ENCODE peak calls at places on chromosome 5, in eight cellular contexts. E is PC-9; S is GM23338; T is heart left ventricle; Y is mesendoderm; P is CD8-positive, alpha-beta T cell; W is endodermal cell; K is hepatocyte. V is an unnamed sample.
A peak's percentile ranks its signal among the peaks of the same experiment; 100 is the strongest.

GRCh38 chr5:96870094-96871021 is 5.9 kb upstream of the ERAP2 start:
- DNase-seq in K (no peak), W (no peak), T (no peak), Y (no peak), E (no peak), S (no peak), P (no peak), V (no peak)

GRCh38 chr5:96794757-96795156 is 13.0 kb downstream of the ERAP1 start:
- DNase-seq in E (no peak), K (no peak), P (peak; percentile 62), Y (no peak), S (no peak), T (no peak), W (no peak), V (no peak)

GRCh38 chr5:95822408-95823240 is at the start of gene GLRX:
- DNase-seq in Y (peak; percentile 83), S (peak; percentile 87), E (peak; percentile 95), T (peak; percentile 77), W (peak; percentile 89), K (peak; percentile 85), P (peak; percentile 57), V (peak; percentile 86)

GRCh38 chr5:633521-633955 is 21.4 kb downstream of the CEP72 start:
- DNase-seq in W (no peak), P (no peak), K (no peak), T (no peak), Y (no peak), E (peak; percentile 46), S (peak; percentile 23), V (no peak)

GRCh38 chr5:178573216-178573615 is 17.0 kb downstream of the COL23A1 start:
- DNase-seq in Y (no peak), W (peak; percentile 10), P (no peak), S (no peak), E (no peak), K (no peak), T (peak; percentile 89), V (no peak)

GRCh38 chr5:96720408-96720807 is 58.2 kb downstream of the CAST start:
- DNase-seq in P (no peak), W (no peak), T (no peak), S (peak; percentile 37), K (no peak), Y (no peak), E (no peak), V (no peak)

GRCh38 chr5:152688561-152689274 is 283.6 kb upstream of the NMUR2 start:
- DNase-seq in Y (peak; percentile 42), E (peak; percentile 60), W (no peak), P (no peak), K (peak; percentile 61), S (no peak), T (peak; percentile 36), V (no peak)

GRCh38 chr5:14714706-14715105 is 50.2 kb downstream of the OTULIN start:
- DNase-seq in T (no peak), Y (no peak), W (no peak), S (no peak), K (no peak), E (peak; percentile 47), P (no peak), V (no peak)

GRCh38 chr5:178826216-178826615 is 33.5 kb upstream of the ZNF354B start:
- DNase-seq in K (no peak), Y (no peak), T (no peak), E (no peak), P (no peak), S (peak; percentile 60), W (no peak), V (no peak)

GRCh38 chr5:143172736-143173135 is 230.8 kb downstream of the NR3C1 start:
- DNase-seq in P (no peak), W (no peak), T (no peak), S (no peak), E (no peak), K (no peak), Y (no peak), V (no peak)

GRCh38 chr5:143174714-143175398 is 228.6 kb downstream of the NR3C1 start:
- DNase-seq in S (no peak), P (no peak), Y (no peak), E (no peak), W (no peak), K (no peak), T (no peak), V (no peak)

GRCh38 chr5:143176048-143176447 is 227.4 kb downstream of the NR3C1 start:
- DNase-seq in E (no peak), T (no peak), W (no peak), K (no peak), Y (no peak), P (no peak), S (no peak), V (no peak)

GRCh38 chr5:143170977-143171376 is 232.5 kb downstream of the NR3C1 start:
- DNase-seq in T (no peak), E (no peak), P (no peak), W (no peak), S (no peak), Y (no peak), K (no peak), V (no peak)

DNA sequence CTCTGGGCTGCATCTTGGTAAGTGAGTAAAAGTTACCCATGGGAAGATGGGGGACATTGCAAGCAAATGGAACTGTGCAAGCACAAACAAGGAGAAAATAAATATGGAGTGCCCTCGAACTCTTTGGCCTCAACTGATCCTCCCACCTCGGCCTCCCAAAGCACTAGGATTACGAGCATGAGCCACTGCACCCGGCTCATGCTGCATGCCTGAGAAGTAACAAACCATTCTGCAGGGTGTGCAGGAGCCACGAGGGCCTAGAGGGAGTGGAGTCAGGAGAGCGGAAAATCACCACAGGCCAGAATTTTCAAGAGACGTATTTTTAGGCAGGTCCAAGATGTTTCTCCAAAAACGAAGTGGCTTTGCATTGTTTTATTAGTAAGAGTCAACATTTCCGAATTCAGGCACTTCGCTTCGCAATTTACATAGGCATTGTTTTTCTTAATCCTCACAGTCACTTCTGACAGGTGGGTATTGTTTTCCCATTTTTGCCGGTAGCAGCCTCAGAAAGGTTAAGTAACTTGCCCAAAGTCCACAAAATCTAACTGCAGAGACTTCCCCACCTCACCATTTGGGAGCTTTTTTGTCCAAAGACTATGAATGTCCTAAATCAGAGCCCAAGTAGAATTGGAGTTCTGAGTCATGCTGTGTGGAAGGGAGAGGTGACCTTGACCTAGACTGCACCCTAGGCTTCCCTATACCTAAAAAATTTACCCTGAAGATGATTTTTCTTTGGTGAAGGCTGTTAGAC is 230.2 kb downstream of the NR3C1 start:
- DNase-seq in K (no peak), E (no peak), Y (peak; percentile 51), T (no peak), W (no peak), P (no peak), S (peak; percentile 37), V (no peak)
- H3K4me1 ChIP-seq in K (peaks cover 9% of the 10 kb centered on the region), E (no peaks in the 10 kb centered on the region), Y (peaks cover 1% of the 10 kb centered on the region), T (no peaks in the 10 kb centered on the region), W (peaks cover 31% of the 10 kb centered on the region), P (no peaks in the 10 kb centered on the region), S (peaks cover 22% of the 10 kb centered on the region), V (no peaks in the 10 kb centered on the region)

DNA sequence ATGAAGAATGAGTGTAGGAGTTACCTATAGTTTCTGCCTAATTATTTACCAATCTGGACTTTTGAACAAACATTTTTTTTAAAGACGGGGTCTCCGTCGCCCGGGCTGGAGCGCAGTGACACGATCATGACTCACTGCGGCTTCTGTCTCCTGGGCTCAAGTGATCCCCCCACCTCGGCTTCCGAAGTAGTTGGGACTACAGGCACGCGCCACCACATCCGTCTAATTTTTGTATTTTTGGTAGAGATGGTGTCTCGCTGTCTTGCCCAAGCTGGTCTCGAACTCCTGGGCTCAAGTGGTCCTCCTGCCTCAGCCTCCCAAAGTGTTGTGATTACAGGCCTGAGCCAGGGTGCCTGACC is 1.5 kb downstream of the CTNNA1 start:
- DNase-seq in E (peak; percentile 59), K (peak; percentile 44), W (no peak), S (no peak), P (no peak), T (no peak), Y (no peak), V (no peak)
- H3K27ac ChIP-seq in E (peak overlapping the region; percentile 74), K (peak overlapping the region; percentile 99), W (no peak overlapping the region), S (peak overlapping the region; percentile 96), P (no peak overlapping the region), T (peak overlapping the region; percentile 100), Y (no peak overlapping the region), V (peak overlapping the region; percentile 100)

DNA sequence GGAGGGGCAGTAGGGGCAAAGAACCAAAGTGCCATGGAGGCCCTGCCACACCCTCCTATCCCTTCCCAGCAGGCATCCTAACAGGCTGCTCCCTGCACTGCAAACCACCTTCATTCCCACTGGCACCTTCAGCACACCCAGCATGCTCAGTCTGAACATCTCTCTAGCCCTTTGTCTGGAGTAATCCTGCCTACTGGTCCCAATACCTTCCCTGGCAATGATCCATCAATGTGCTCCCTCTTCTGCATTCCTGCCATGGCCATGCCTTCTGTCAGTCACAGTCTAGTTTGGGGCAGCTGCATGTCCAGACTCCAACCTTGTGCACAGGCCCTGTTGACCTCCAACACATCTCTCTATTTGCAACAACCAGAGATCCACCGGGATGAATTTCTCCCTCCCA is 4.9 kb downstream of the MACROH2A1 start:
- DNase-seq in P (no peak), S (no peak), E (no peak), K (no peak), T (no peak), W (no peak), Y (no peak), V (no peak)
- H3K4me1 ChIP-seq in P (peaks cover 27% of the 10 kb centered on the region), S (peaks cover 17% of the 10 kb centered on the region), E (peaks cover 21% of the 10 kb centered on the region), K (peaks cover 64% of the 10 kb centered on the region), T (peaks cover 40% of the 10 kb centered on the region), W (peaks cover 13% of the 10 kb centered on the region), Y (peaks cover 10% of the 10 kb centered on the region), V (peaks cover 52% of the 10 kb centered on the region)

GRCh38 chr5:10580531-10581423 is 16.9 kb downstream of the ANKRD33B start:
- DNase-seq in S (no peak), W (no peak), E (no peak), K (no peak), Y (no peak), T (no peak), P (no peak), V (no peak)

GRCh38 chr5:10582512-10582897 is 18.6 kb downstream of the ANKRD33B start:
- DNase-seq in K (no peak), E (no peak), T (no peak), Y (no peak), P (no peak), W (no peak), S (no peak), V (no peak)

GRCh38 chr5:10583663-10584572 is 20.0 kb downstream of the ANKRD33B start:
- DNase-seq in K (no peak), P (no peak), E (no peak), W (no peak), Y (no peak), T (no peak), S (no peak), V (no peak)

GRCh38 chr5:10581424-10581748 is 17.5 kb downstream of the ANKRD33B start:
- DNase-seq in Y (no peak), S (no peak), E (peak; percentile 52), K (no peak), T (no peak), W (no peak), P (no peak), V (no peak)

DNA sequence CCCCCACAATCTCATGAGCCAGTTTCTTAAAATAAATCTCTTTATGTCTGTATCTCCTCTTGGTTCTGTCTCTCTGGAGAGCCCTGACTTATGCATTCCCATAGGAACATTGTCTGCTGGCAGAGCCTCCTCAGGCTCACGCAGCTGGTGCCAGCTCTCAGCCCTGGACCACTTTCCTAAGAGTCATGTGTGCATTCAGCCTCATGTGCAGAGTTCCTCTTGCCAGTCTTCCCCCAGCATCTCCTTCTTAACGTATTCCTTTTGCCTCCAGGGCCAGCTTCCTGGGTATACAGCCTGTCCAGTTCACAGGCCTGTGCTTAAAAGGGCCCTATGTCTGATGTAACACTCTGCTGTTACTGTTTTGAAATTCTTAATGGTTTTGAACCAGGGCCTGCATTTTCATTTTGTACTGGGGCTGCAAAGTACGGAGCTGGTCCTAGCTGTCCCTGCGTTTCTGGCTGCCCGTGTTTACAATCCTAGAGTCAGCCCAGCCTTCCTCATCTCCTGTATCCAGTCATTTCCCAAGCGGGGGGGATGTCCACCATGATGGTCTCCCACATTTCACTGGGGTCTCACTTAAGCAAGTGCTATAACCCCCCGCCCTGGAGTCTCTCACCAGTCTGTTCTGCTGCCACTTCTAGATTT is 18.1 kb downstream of the ANKRD33B start:
- DNase-seq in Y (no peak), P (no peak), W (no peak), E (no peak), K (no peak), T (no peak), S (no peak), V (no peak)
- H3K27ac ChIP-seq in Y (no peak overlapping the region), P (no peak overlapping the region), W (no peak overlapping the region), E (peak overlapping the region; percentile 6), K (no peak overlapping the region), T (no peak overlapping the region), S (no peak overlapping the region), V (peak overlapping the region; percentile 30)

V was measured in transverse colon.